ENCODE peak calls at places on chromosomes 12 and 14, in ten cellular contexts. One of them, this sample, is unnamed.

GRCh38 chr12:76782440-76782996 is 18.6 kb downstream of the ZDHHC17 start:
- DNase-seq in A172: no peak
- DNase-seq in H9: no peak
- DNase-seq in PC-3: no peak
- DNase-seq in RCC 7860: no peak
- DNase-seq in left cardiac atrium: no peak
- DNase-seq in DMS153: no peak
- DNase-seq in choroid plexus epithelial cell: peak
- DNase-seq in naive B cell: no peak
- DNase-seq in right lobe of liver: no peak
- DNase-seq in this sample: no peak

GRCh38 chr12:106120578-106121105 is 18.1 kb downstream of the NUAK1 start:
- DNase-seq in left cardiac atrium: no peak
- DNase-seq in A172: no peak
- DNase-seq in RCC 7860: no peak
- DNase-seq in H9: no peak
- DNase-seq in DMS153: no peak
- DNase-seq in right lobe of liver: peak
- DNase-seq in naive B cell: no peak
- DNase-seq in PC-3: no peak
- DNase-seq in choroid plexus epithelial cell: no peak
- DNase-seq in this sample: no peak

GRCh38 chr12:4438834-4439596 is 6.6 kb downstream of the FGF6 start:
- DNase-seq in choroid plexus epithelial cell: no peak
- DNase-seq in naive B cell: peak
- DNase-seq in left cardiac atrium: no peak
- DNase-seq in PC-3: no peak
- DNase-seq in DMS153: no peak
- DNase-seq in A172: no peak
- DNase-seq in H9: no peak
- DNase-seq in right lobe of liver: no peak
- DNase-seq in RCC 7860: no peak
- DNase-seq in this sample: no peak

GRCh38 chr14:63564318-63564717 is 21.1 kb upstream of the PPP2R5E start:
- DNase-seq in PC-3: peak
- DNase-seq in left cardiac atrium: no peak
- DNase-seq in right lobe of liver: no peak
- DNase-seq in choroid plexus epithelial cell: peak
- DNase-seq in A172: peak
- DNase-seq in H9: no peak
- DNase-seq in naive B cell: no peak
- DNase-seq in DMS153: no peak
- DNase-seq in RCC 7860: no peak
- DNase-seq in this sample: no peak

GRCh38 chr12:48028541-48029400 is 24.5 kb upstream of the COL2A1 start:
- DNase-seq in naive B cell: no peak
- DNase-seq in DMS153: no peak
- DNase-seq in left cardiac atrium: no peak
- DNase-seq in right lobe of liver: no peak
- DNase-seq in RCC 7860: no peak
- DNase-seq in PC-3: no peak
- DNase-seq in A172: no peak
- DNase-seq in choroid plexus epithelial cell: no peak
- DNase-seq in H9: no peak
- DNase-seq in this sample: no peak

GRCh38 chr14:45434221-45434620 is 181.2 kb upstream of the MIS18BP1 start:
- DNase-seq in left cardiac atrium: no peak
- DNase-seq in A172: no peak
- DNase-seq in PC-3: no peak
- DNase-seq in H9: no peak
- DNase-seq in naive B cell: no peak
- DNase-seq in RCC 7860: no peak
- DNase-seq in choroid plexus epithelial cell: no peak
- DNase-seq in right lobe of liver: no peak
- DNase-seq in DMS153: no peak
- DNase-seq in this sample: no peak

GRCh38 chr14:54424479-54424901 is 16.7 kb downstream of the CNIH1 start:
- DNase-seq in PC-3: no peak
- DNase-seq in RCC 7860: no peak
- DNase-seq in H9: no peak
- DNase-seq in right lobe of liver: no peak
- DNase-seq in naive B cell: no peak
- DNase-seq in DMS153: peak
- DNase-seq in choroid plexus epithelial cell: no peak
- DNase-seq in left cardiac atrium: no peak
- DNase-seq in A172: no peak
- DNase-seq in this sample: no peak

GRCh38 chr14:97757491-97757890 is 960.3 kb downstream of the VRK1 start:
- DNase-seq in right lobe of liver: no peak
- DNase-seq in RCC 7860: no peak
- DNase-seq in naive B cell: no peak
- DNase-seq in PC-3: no peak
- DNase-seq in H9: peak
- DNase-seq in choroid plexus epithelial cell: no peak
- DNase-seq in DMS153: no peak
- DNase-seq in left cardiac atrium: no peak
- DNase-seq in A172: no peak
- DNase-seq in this sample: no peak

GRCh38 chr14:36718216-36718615 is 56.6 kb downstream of the PAX9 start:
- DNase-seq in DMS153: no peak
- DNase-seq in right lobe of liver: no peak
- DNase-seq in PC-3: peak
- DNase-seq in RCC 7860: no peak
- DNase-seq in A172: no peak
- DNase-seq in H9: no peak
- DNase-seq in choroid plexus epithelial cell: peak
- DNase-seq in left cardiac atrium: no peak
- DNase-seq in naive B cell: no peak
- DNase-seq in this sample: no peak

GRCh38 chr12:77047341-77048202 is 17.8 kb downstream of the E2F7 start:
- DNase-seq in DMS153: no peak
- DNase-seq in left cardiac atrium: no peak
- DNase-seq in naive B cell: no peak
- DNase-seq in right lobe of liver: no peak
- DNase-seq in H9: no peak
- DNase-seq in PC-3: no peak
- DNase-seq in A172: no peak
- DNase-seq in choroid plexus epithelial cell: peak
- DNase-seq in RCC 7860: no peak
- DNase-seq in this sample: no peak

GRCh38 chr12:22765731-22766130 is 140.8 kb downstream of the ETNK1 start:
- DNase-seq in naive B cell: no peak
- DNase-seq in choroid plexus epithelial cell: no peak
- DNase-seq in DMS153: no peak
- DNase-seq in left cardiac atrium: no peak
- DNase-seq in H9: no peak
- DNase-seq in A172: no peak
- DNase-seq in RCC 7860: no peak
- DNase-seq in right lobe of liver: no peak
- DNase-seq in PC-3: no peak
- DNase-seq in this sample: no peak

This sample was measured in H4.